ENCODE peak calls at places on chromosomes 4 and X, in seven cellular contexts. One of them, this sample, is unnamed.

GRCh38 chrX:41481264-41482109 is 34.3 kb downstream of the NYX start:
- DNase-seq in MCF 10A: peak; percentile 41
- DNase-seq in iPS-NIHi11: peak; percentile 38
- DNase-seq in stimulated activated CD8-positive, alpha-beta memory T cell treated with anti-CD3 and anti-CD28 coated beads, Interleukin-2, amount 100 ng/mL, for 1 hour: no peak
- DNase-seq in mucosa of gallbladder: no peak
- DNase-seq in HCT116: peak; percentile 15
- DNase-seq in activated T-cell treated with anti-CD3 and anti-CD28 coated beads, Interleukin-2, amount 50 U/mL, for 72 hours: peak; percentile 29
- DNase-seq in this sample: no peak

GRCh38 chr4:110518889-110519490 is 43.0 kb downstream of the ENPEP start:
- DNase-seq in mucosa of gallbladder: peak; percentile 23
- DNase-seq in stimulated activated CD8-positive, alpha-beta memory T cell treated with anti-CD3 and anti-CD28 coated beads, Interleukin-2, amount 100 ng/mL, for 1 hour: no peak
- DNase-seq in HCT116: no peak
- DNase-seq in iPS-NIHi11: peak; percentile 30
- DNase-seq in activated T-cell treated with anti-CD3 and anti-CD28 coated beads, Interleukin-2, amount 50 U/mL, for 72 hours: peak; percentile 21
- DNase-seq in MCF 10A: peak; percentile 55
- DNase-seq in this sample: no peak

GRCh38 chr4:57303012-57303751 is 193.0 kb upstream of the IGFBP7 start:
- DNase-seq in iPS-NIHi11: no peak
- DNase-seq in activated T-cell treated with anti-CD3 and anti-CD28 coated beads, Interleukin-2, amount 50 U/mL, for 72 hours: no peak
- DNase-seq in HCT116: no peak
- DNase-seq in mucosa of gallbladder: no peak
- DNase-seq in MCF 10A: peak; percentile 40
- DNase-seq in stimulated activated CD8-positive, alpha-beta memory T cell treated with anti-CD3 and anti-CD28 coated beads, Interleukin-2, amount 100 ng/mL, for 1 hour: no peak
- DNase-seq in this sample: peak; percentile 43

GRCh38 chr4:127642169-127642568 is 9.4 kb downstream of the INTU start:
- DNase-seq in activated T-cell treated with anti-CD3 and anti-CD28 coated beads, Interleukin-2, amount 50 U/mL, for 72 hours: no peak
- DNase-seq in mucosa of gallbladder: no peak
- DNase-seq in iPS-NIHi11: no peak
- DNase-seq in stimulated activated CD8-positive, alpha-beta memory T cell treated with anti-CD3 and anti-CD28 coated beads, Interleukin-2, amount 100 ng/mL, for 1 hour: no peak
- DNase-seq in HCT116: no peak
- DNase-seq in MCF 10A: no peak
- DNase-seq in this sample: no peak

GRCh38 chrX:56783996-56784620 is 55.1 kb downstream of the NBDY start:
- DNase-seq in mucosa of gallbladder: no peak
- DNase-seq in stimulated activated CD8-positive, alpha-beta memory T cell treated with anti-CD3 and anti-CD28 coated beads, Interleukin-2, amount 100 ng/mL, for 1 hour: no peak
- DNase-seq in activated T-cell treated with anti-CD3 and anti-CD28 coated beads, Interleukin-2, amount 50 U/mL, for 72 hours: no peak
- DNase-seq in HCT116: no peak
- DNase-seq in MCF 10A: no peak
- DNase-seq in iPS-NIHi11: no peak
- DNase-seq in this sample: no peak

GRCh38 chrX:67555578-67556203 is 11.9 kb downstream of the AR start:
- DNase-seq in MCF 10A: peak; percentile 58
- DNase-seq in iPS-NIHi11: peak; percentile 44
- DNase-seq in activated T-cell treated with anti-CD3 and anti-CD28 coated beads, Interleukin-2, amount 50 U/mL, for 72 hours: peak; percentile 2
- DNase-seq in HCT116: no peak
- DNase-seq in mucosa of gallbladder: peak; percentile 15
- DNase-seq in stimulated activated CD8-positive, alpha-beta memory T cell treated with anti-CD3 and anti-CD28 coated beads, Interleukin-2, amount 100 ng/mL, for 1 hour: no peak
- DNase-seq in this sample: peak; percentile 18

GRCh38 chr4:137471895-137472294 is 60.4 kb downstream of the PCDH18 start:
- DNase-seq in iPS-NIHi11: no peak
- DNase-seq in mucosa of gallbladder: no peak
- DNase-seq in stimulated activated CD8-positive, alpha-beta memory T cell treated with anti-CD3 and anti-CD28 coated beads, Interleukin-2, amount 100 ng/mL, for 1 hour: no peak
- DNase-seq in activated T-cell treated with anti-CD3 and anti-CD28 coated beads, Interleukin-2, amount 50 U/mL, for 72 hours: no peak
- DNase-seq in HCT116: no peak
- DNase-seq in MCF 10A: peak; percentile 11
- DNase-seq in this sample: no peak

GRCh38 chrX:84186603-84187358 is 1.2 kb downstream of the RPS6KA6 start:
- DNase-seq in HCT116: no peak
- DNase-seq in iPS-NIHi11: no peak
- DNase-seq in stimulated activated CD8-positive, alpha-beta memory T cell treated with anti-CD3 and anti-CD28 coated beads, Interleukin-2, amount 100 ng/mL, for 1 hour: no peak
- DNase-seq in activated T-cell treated with anti-CD3 and anti-CD28 coated beads, Interleukin-2, amount 50 U/mL, for 72 hours: no peak
- DNase-seq in MCF 10A: no peak
- DNase-seq in mucosa of gallbladder: no peak
- DNase-seq in this sample: no peak

GRCh38 chr4:184599492-184600135 is 49.6 kb downstream of the CASP3 start:
- DNase-seq in stimulated activated CD8-positive, alpha-beta memory T cell treated with anti-CD3 and anti-CD28 coated beads, Interleukin-2, amount 100 ng/mL, for 1 hour: no peak
- DNase-seq in iPS-NIHi11: no peak
- DNase-seq in mucosa of gallbladder: no peak
- DNase-seq in HCT116: no peak
- DNase-seq in activated T-cell treated with anti-CD3 and anti-CD28 coated beads, Interleukin-2, amount 50 U/mL, for 72 hours: no peak
- DNase-seq in MCF 10A: peak; percentile 71
- DNase-seq in this sample: peak; percentile 19

GRCh38 chr4:154344686-154345085 is 146.9 kb downstream of the DCHS2 start:
- DNase-seq in activated T-cell treated with anti-CD3 and anti-CD28 coated beads, Interleukin-2, amount 50 U/mL, for 72 hours: no peak
- DNase-seq in MCF 10A: peak; percentile 17
- DNase-seq in stimulated activated CD8-positive, alpha-beta memory T cell treated with anti-CD3 and anti-CD28 coated beads, Interleukin-2, amount 100 ng/mL, for 1 hour: no peak
- DNase-seq in mucosa of gallbladder: no peak
- DNase-seq in HCT116: peak; percentile 19
- DNase-seq in iPS-NIHi11: peak; percentile 39
- DNase-seq in this sample: no peak

GRCh38 chr4:5220028-5220427 is 168.7 kb downstream of the STK32B start:
- DNase-seq in MCF 10A: peak; percentile 46
- DNase-seq in HCT116: no peak
- DNase-seq in mucosa of gallbladder: no peak
- DNase-seq in stimulated activated CD8-positive, alpha-beta memory T cell treated with anti-CD3 and anti-CD28 coated beads, Interleukin-2, amount 100 ng/mL, for 1 hour: no peak
- DNase-seq in activated T-cell treated with anti-CD3 and anti-CD28 coated beads, Interleukin-2, amount 50 U/mL, for 72 hours: no peak
- DNase-seq in iPS-NIHi11: peak; percentile 57
- DNase-seq in this sample: peak; percentile 13

GRCh38 chr4:83618991-83619390 is 83.1 kb downstream of the GPAT3 start:
- DNase-seq in stimulated activated CD8-positive, alpha-beta memory T cell treated with anti-CD3 and anti-CD28 coated beads, Interleukin-2, amount 100 ng/mL, for 1 hour: no peak
- DNase-seq in iPS-NIHi11: no peak
- DNase-seq in HCT116: no peak
- DNase-seq in mucosa of gallbladder: no peak
- DNase-seq in MCF 10A: peak; percentile 28
- DNase-seq in activated T-cell treated with anti-CD3 and anti-CD28 coated beads, Interleukin-2, amount 50 U/mL, for 72 hours: no peak
- DNase-seq in this sample: peak; percentile 75

GRCh38 chr4:3613980-3614730 is 81.9 kb upstream of the LRPAP1 start:
- DNase-seq in MCF 10A: peak; percentile 58
- DNase-seq in stimulated activated CD8-positive, alpha-beta memory T cell treated with anti-CD3 and anti-CD28 coated beads, Interleukin-2, amount 100 ng/mL, for 1 hour: no peak
- DNase-seq in HCT116: no peak
- DNase-seq in activated T-cell treated with anti-CD3 and anti-CD28 coated beads, Interleukin-2, amount 50 U/mL, for 72 hours: no peak
- DNase-seq in iPS-NIHi11: peak; percentile 65
- DNase-seq in mucosa of gallbladder: peak; percentile 23
- DNase-seq in this sample: no peak

GRCh38 chr4:139555705-139556070 is 331 bp downstream of the SETD7 start:
- DNase-seq in stimulated activated CD8-positive, alpha-beta memory T cell treated with anti-CD3 and anti-CD28 coated beads, Interleukin-2, amount 100 ng/mL, for 1 hour: no peak
- DNase-seq in HCT116: no peak
- DNase-seq in activated T-cell treated with anti-CD3 and anti-CD28 coated beads, Interleukin-2, amount 50 U/mL, for 72 hours: no peak
- DNase-seq in MCF 10A: peak; percentile 60
- DNase-seq in iPS-NIHi11: peak; percentile 41
- DNase-seq in mucosa of gallbladder: peak; percentile 38
- DNase-seq in this sample: no peak

GRCh38 chr4:99404595-99405287 is 30.4 kb downstream of the ADH7 start:
- DNase-seq in activated T-cell treated with anti-CD3 and anti-CD28 coated beads, Interleukin-2, amount 50 U/mL, for 72 hours: peak; percentile 22
- DNase-seq in HCT116: peak; percentile 18
- DNase-seq in stimulated activated CD8-positive, alpha-beta memory T cell treated with anti-CD3 and anti-CD28 coated beads, Interleukin-2, amount 100 ng/mL, for 1 hour: no peak
- DNase-seq in mucosa of gallbladder: no peak
- DNase-seq in iPS-NIHi11: no peak
- DNase-seq in MCF 10A: peak; percentile 89
- DNase-seq in this sample: peak; percentile 96

GRCh38 chrX:30702736-30703135 is 49.5 kb downstream of the GK start:
- DNase-seq in iPS-NIHi11: no peak
- DNase-seq in mucosa of gallbladder: no peak
- DNase-seq in MCF 10A: no peak
- DNase-seq in HCT116: no peak
- DNase-seq in stimulated activated CD8-positive, alpha-beta memory T cell treated with anti-CD3 and anti-CD28 coated beads, Interleukin-2, amount 100 ng/mL, for 1 hour: no peak
- DNase-seq in activated T-cell treated with anti-CD3 and anti-CD28 coated beads, Interleukin-2, amount 50 U/mL, for 72 hours: no peak
- DNase-seq in this sample: peak; percentile 44

GRCh38 chr4:138407329-138407728 is 165.2 kb upstream of the SLC7A11 start:
- DNase-seq in iPS-NIHi11: no peak
- DNase-seq in MCF 10A: no peak
- DNase-seq in activated T-cell treated with anti-CD3 and anti-CD28 coated beads, Interleukin-2, amount 50 U/mL, for 72 hours: no peak
- DNase-seq in mucosa of gallbladder: no peak
- DNase-seq in stimulated activated CD8-positive, alpha-beta memory T cell treated with anti-CD3 and anti-CD28 coated beads, Interleukin-2, amount 100 ng/mL, for 1 hour: no peak
- DNase-seq in HCT116: no peak
- DNase-seq in this sample: no peak

GRCh38 chr4:111959202-111959601 is 186.1 kb upstream of the FAM241A start:
- DNase-seq in iPS-NIHi11: no peak
- DNase-seq in HCT116: peak; percentile 34
- DNase-seq in mucosa of gallbladder: no peak
- DNase-seq in activated T-cell treated with anti-CD3 and anti-CD28 coated beads, Interleukin-2, amount 50 U/mL, for 72 hours: no peak
- DNase-seq in MCF 10A: peak; percentile 61
- DNase-seq in stimulated activated CD8-positive, alpha-beta memory T cell treated with anti-CD3 and anti-CD28 coated beads, Interleukin-2, amount 100 ng/mL, for 1 hour: no peak
- DNase-seq in this sample: peak; percentile 64

GRCh38 chrX:17590892-17591740 is 146.2 kb upstream of the SCML1 start:
- DNase-seq in activated T-cell treated with anti-CD3 and anti-CD28 coated beads, Interleukin-2, amount 50 U/mL, for 72 hours: peak; percentile 45
- DNase-seq in MCF 10A: peak; percentile 79
- DNase-seq in HCT116: peak; percentile 49
- DNase-seq in iPS-NIHi11: peak; percentile 64
- DNase-seq in mucosa of gallbladder: peak; percentile 49
- DNase-seq in stimulated activated CD8-positive, alpha-beta memory T cell treated with anti-CD3 and anti-CD28 coated beads, Interleukin-2, amount 100 ng/mL, for 1 hour: no peak
- DNase-seq in this sample: peak; percentile 75

GRCh38 chr4:77232653-77233052 is 75.6 kb downstream of the CCNG2 start:
- DNase-seq in stimulated activated CD8-positive, alpha-beta memory T cell treated with anti-CD3 and anti-CD28 coated beads, Interleukin-2, amount 100 ng/mL, for 1 hour: no peak
- DNase-seq in iPS-NIHi11: no peak
- DNase-seq in activated T-cell treated with anti-CD3 and anti-CD28 coated beads, Interleukin-2, amount 50 U/mL, for 72 hours: no peak
- DNase-seq in MCF 10A: peak; percentile 51
- DNase-seq in HCT116: no peak
- DNase-seq in mucosa of gallbladder: no peak
- DNase-seq in this sample: peak; percentile 80

GRCh38 chr4:133156096-133156495 is 7.0 kb downstream of the PCDH10 start:
- DNase-seq in iPS-NIHi11: no peak
- DNase-seq in mucosa of gallbladder: no peak
- DNase-seq in stimulated activated CD8-positive, alpha-beta memory T cell treated with anti-CD3 and anti-CD28 coated beads, Interleukin-2, amount 100 ng/mL, for 1 hour: no peak
- DNase-seq in HCT116: no peak
- DNase-seq in MCF 10A: no peak
- DNase-seq in activated T-cell treated with anti-CD3 and anti-CD28 coated beads, Interleukin-2, amount 50 U/mL, for 72 hours: no peak
- DNase-seq in this sample: no peak